ENCODE peak calls at places on chromosome 4, in six cellular contexts. U is CD4-positive, alpha-beta T cell; D is right lobe of liver; P is WERI-Rb-1; N is MM.1S; G is B cell. M is an unnamed sample.

GRCh38 chr4:61239250-61239649 is 39.1 kb downstream of the ADGRL3 start:
- DNase-seq in U (no peak), P (no peak), N (no peak), G (no peak), D (no peak), M (no peak)

GRCh38 chr4:4443821-4444220 is 56.9 kb downstream of the NSG1 start:
- DNase-seq in G (no peak), P (no peak), N (no peak), U (no peak), D (no peak), M (no peak)

GRCh38 chr4:74516321-74516720 is 71.4 kb downstream of the AREG start:
- DNase-seq in U (no peak), D (no peak), P (no peak), N (no peak), G (no peak), M (no peak)

GRCh38 chr4:7699040-7699439 is 240.6 kb downstream of the AFAP1 start:
- DNase-seq in G (no peak), U (no peak), D (no peak), P (no peak), N (no peak), M (no peak)

GRCh38 chr4:31737419-31737818 is 1017.2 kb downstream of the PCDH7 start:
- DNase-seq in P (no peak), U (no peak), G (no peak), D (no peak), N (peak), M (no peak)

GRCh38 chr4:133594246-133595207 is 445.4 kb downstream of the PCDH10 start:
- DNase-seq in N (no peak), P (no peak), G (no peak), U (no peak), D (no peak), M (no peak)

GRCh38 chr4:54843106-54843505 is 185.3 kb downstream of the KIT start:
- DNase-seq in P (no peak), D (no peak), G (no peak), N (no peak), U (no peak), M (no peak)

GRCh38 chr4:1647432-1647831 is 36.7 kb downstream of the FAM53A start:
- DNase-seq in U (no peak), P (peak), D (no peak), G (no peak), N (no peak), M (no peak)

GRCh38 chr4:164799410-164799809 is 45.5 kb downstream of the SMIM31 start:
- DNase-seq in N (no peak), G (no peak), U (no peak), D (no peak), P (no peak), M (no peak)

GRCh38 chr4:160129439-160129838 is 1026.6 kb downstream of the RAPGEF2 start:
- DNase-seq in P (no peak), N (no peak), D (no peak), U (no peak), G (no peak), M (no peak)

GRCh38 chr4:5878359-5878758 is 14.5 kb downstream of the CRMP1 start:
- DNase-seq in U (no peak), D (no peak), P (no peak), N (no peak), G (no peak), M (no peak)

GRCh38 chr4:112094330-112094729 is 50.9 kb upstream of the FAM241A start:
- DNase-seq in G (no peak), D (no peak), U (no peak), N (no peak), P (no peak), M (no peak)

GRCh38 chr4:26878729-26879415 is 18.2 kb downstream of the STIM2 start:
- DNase-seq in U (no peak), P (no peak), D (no peak), G (no peak), N (no peak), M (no peak)

GRCh38 chr4:185134176-185134869 is 8.7 kb upstream of the SLC25A4 start:
- DNase-seq in G (peak), P (no peak), U (no peak), N (peak), D (no peak), M (no peak)

GRCh38 chr4:44447563-44448504 is 775 bp downstream of the KCTD8 start:
- DNase-seq in U (no peak), G (peak), N (peak), D (peak), P (peak), M (no peak)
- TF ChIP-seq CTCF in U (no peak), G (no peak), N (peak), D (no peak), P (peak), M (no peak)

GRCh38 chr4:43782391-43782790 is 666.2 kb downstream of the KCTD8 start:
- DNase-seq in U (no peak), D (no peak), N (no peak), P (no peak), G (no peak), M (no peak)
- TF ChIP-seq CTCF in U (no peak), D (no peak), N (peak), P (no peak), G (no peak), M (no peak)

DNA sequence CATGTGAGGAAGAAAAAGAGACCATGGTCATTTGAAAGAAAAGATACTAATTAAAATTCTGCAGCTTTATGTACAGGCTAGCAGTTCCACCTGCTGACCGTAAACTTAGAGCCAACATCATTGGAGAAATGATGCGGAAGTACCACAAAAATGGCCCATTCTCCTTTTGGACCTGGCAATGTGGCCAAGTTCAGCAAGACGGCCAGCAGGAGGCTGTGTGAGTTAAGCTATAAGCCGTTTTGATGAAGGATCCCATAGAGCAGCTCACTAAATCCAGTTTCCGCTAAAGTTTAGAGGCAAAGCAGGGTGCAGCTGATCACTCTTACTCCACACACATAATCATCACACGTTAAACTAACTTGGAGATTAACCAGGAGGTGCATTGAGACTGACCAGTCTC is 133.8 kb downstream of the LDB2 start:
- DNase-seq in P (peak), D (no peak), U (no peak), G (no peak), N (no peak), M (no peak)
- TF ChIP-seq CTCF in P (peak), D (peak), U (no peak), G (no peak), N (peak), M (no peak)

GRCh38 chr4:189128341-189128740 is 812.3 kb upstream of the FRG1 start:
- DNase-seq in D (no peak), P (no peak), U (no peak), N (no peak), G (no peak), M (no peak)

GRCh38 chr4:189124791-189125190 is 815.9 kb upstream of the FRG1 start:
- DNase-seq in D (no peak), G (no peak), P (no peak), U (no peak), N (no peak), M (no peak)

GRCh38 chr4:189121336-189121735 is 819.3 kb upstream of the FRG1 start:
- DNase-seq in N (no peak), P (no peak), U (no peak), D (no peak), G (no peak), M (no peak)

GRCh38 chr4:189126040-189126439 is 814.6 kb upstream of the FRG1 start:
- DNase-seq in N (no peak), U (no peak), D (no peak), P (no peak), G (no peak), M (no peak)

DNA sequence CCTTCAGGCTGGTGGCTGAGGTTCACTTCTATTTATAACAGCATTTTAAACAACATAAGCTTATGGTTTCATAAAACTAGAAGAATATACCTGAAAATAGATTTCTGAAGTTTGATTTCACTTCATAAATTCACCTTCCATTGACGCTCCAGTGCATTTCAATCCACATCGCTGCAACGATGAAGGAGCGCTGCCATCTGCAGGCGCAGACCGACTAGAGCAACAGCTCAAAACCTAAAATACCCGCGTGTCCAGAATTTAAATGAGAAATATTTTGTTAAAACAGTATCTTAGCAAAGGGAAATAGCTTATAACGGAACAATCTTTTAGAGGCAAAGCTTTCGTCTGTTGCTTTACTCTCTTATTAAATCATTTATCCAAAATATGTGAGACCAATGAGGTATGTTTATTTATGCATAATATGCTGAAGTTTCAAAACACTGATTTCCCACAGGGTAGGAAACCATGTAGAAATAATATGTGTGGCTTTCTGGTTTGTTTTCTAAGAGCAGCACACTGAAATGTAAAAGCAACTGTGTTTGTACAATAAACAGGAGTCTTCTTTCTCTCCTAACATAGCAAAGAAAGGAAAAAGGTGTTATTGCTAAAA is 816.4 kb upstream of the FRG1 start:
- DNase-seq in G (no peak), D (no peak), N (peak), U (no peak), P (peak), M (no peak)
- TF ChIP-seq CTCF in G (no peak), D (peak), N (peak), U (no peak), P (peak), M (no peak)

GRCh38 chr4:141220271-141220654 is 432 bp upstream of the ZNF330 start:
- DNase-seq in U (no peak), G (no peak), N (no peak), D (no peak), P (no peak), M (no peak)

GRCh38 chr4:141215030-141215429 is 5.7 kb upstream of the ZNF330 start:
- DNase-seq in D (no peak), P (no peak), G (no peak), U (no peak), N (no peak), M (no peak)

GRCh38 chr4:141215972-141216761 is 4.5 kb upstream of the ZNF330 start:
- DNase-seq in N (no peak), G (no peak), U (no peak), D (no peak), P (no peak), M (no peak)

GRCh38 chr4:141223418-141223817 is 2.7 kb downstream of the ZNF330 start:
- DNase-seq in P (no peak), U (no peak), N (no peak), G (no peak), D (no peak), M (no peak)

GRCh38 chr4:141220655-141221605 is at the start of gene ZNF330:
- DNase-seq in N (peak), D (peak), G (peak), U (peak), P (peak), M (peak)
- TF ChIP-seq CTCF in N (peak), D (peak), G (no peak), U (no peak), P (peak), M (no peak)

DNA sequence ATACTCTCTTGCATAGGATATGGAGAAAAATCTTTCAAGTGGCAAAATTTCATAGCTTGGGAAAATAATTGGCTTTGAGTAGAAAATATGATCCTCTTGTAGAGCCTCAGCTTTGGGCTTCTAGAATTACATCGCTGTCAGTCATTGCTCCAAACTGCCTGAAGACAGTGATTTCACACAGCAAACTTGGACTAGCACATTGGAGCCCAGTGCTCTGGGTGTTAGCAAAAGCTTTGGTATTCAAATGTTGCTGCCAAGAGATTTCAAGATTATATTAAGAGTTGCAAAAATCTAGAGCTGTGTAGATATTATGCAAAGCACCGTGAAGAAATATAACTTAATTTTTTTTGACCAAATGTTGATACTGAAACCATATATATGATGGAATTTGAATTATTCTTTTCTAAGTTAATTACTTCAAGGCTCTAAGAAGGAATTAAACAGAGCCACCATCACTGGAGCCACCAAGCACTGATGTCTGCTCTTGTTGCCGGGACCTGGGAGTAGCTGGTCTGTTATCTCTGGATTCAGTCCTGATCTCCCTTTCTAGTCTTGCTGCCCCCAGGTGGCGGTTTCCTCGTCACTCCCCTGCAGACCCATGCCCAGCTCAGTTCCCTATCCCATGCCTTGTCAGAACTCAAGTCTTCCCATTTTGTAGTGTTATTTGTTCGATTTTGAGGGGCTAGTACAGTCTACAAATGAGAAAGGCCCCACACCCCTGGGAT is 260.7 kb upstream of the SFRP2 start:
- DNase-seq in N (no peak), P (peak), D (no peak), G (no peak), U (no peak), M (no peak)
- TF ChIP-seq CTCF in N (no peak), P (peak), D (peak), G (no peak), U (no peak), M (no peak)

DNA sequence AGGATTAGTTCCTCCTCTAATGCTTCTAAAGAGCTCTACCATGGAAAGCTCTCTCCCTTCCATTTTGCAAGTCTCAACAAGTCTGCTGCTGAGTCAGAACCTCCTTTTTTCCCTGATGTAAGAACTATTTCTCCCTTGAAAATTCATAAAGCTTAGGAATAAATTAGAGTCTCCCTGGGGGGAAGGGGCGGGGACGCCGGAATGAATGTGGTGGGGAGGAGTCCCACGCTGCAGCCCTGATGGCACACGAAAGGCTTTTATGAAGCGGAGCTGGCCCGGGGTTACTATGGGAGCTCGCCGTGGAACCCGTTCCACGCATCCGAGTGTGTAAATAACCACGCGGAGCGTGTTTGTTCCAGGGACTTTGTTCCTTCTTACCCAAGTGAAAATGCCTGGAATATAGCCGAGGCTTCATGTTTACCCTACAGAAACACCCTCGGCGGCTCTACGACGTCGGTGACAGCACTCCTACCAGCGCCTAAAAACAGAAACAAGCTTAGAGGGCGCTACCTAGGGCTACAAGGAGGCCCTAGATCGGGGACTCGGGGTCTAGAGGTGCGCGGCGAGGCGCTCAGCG is 945 bp upstream of the CPEB2 start:
- DNase-seq in P (peak), U (peak), D (peak), G (peak), N (peak), M (peak)
- TF ChIP-seq CTCF in P (no peak), U (no peak), D (no peak), G (peak), N (peak), M (no peak)

GRCh38 chr4:15868065-15868464 is 70.5 kb downstream of the FGFBP1 start:
- DNase-seq in N (no peak), G (no peak), D (no peak), P (no peak), U (no peak), M (no peak)
- TF ChIP-seq CTCF in N (no peak), G (no peak), D (no peak), P (no peak), U (no peak), M (no peak)

GRCh38 chr4:87835192-87835591 is 2.4 kb downstream of the MEPE start:
- DNase-seq in D (no peak), N (no peak), U (no peak), P (no peak), G (no peak), M (no peak)

GRCh38 chr4:87838207-87838606 is 5.4 kb downstream of the MEPE start:
- DNase-seq in U (no peak), G (no peak), P (no peak), N (no peak), D (no peak), M (no peak)

GRCh38 chr4:87840149-87840548 is 7.4 kb downstream of the MEPE start:
- DNase-seq in D (no peak), G (no peak), N (no peak), U (no peak), P (no peak), M (no peak)

GRCh38 chr4:87835732-87836131 is 3.0 kb downstream of the MEPE start:
- DNase-seq in D (no peak), U (no peak), G (no peak), P (no peak), N (no peak), M (no peak)

DNA sequence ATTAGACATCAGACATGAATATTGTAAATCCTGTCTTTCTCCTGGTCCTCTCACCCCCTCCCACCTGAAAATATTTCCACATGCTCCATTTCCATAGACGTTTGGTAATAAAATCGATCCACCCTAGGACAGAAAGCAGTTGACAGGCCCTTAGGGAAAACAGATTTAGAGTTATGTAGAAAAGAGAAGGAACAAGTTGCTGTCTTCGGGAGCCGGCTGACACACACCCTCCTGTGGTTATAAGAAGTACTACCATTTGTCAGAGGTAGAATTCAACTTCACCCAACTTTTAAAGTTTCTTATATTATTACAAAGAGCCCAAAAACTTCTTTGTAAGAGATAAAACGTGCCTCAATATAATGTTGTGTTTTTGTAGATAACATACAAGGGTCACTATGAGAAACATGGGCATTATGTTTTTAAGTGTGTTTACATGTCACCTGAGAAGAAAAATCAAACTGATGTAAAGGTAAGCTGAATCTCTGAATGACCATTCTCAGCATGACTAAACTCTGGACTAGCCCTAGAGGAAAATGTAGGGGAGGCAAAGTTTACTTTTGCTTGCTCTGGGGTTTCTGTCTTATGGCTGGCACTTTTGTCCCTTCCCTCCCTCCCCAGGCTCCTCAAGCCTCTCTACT is 6.7 kb downstream of the MEPE start:
- DNase-seq in D (no peak), P (peak), G (no peak), N (peak), U (no peak), M (no peak)
- TF ChIP-seq CTCF in D (peak), P (peak), G (peak), N (peak), U (peak), M (peak)

M was measured in natural killer cell.